ENCODE peak calls at places on chromosome 18, in five cellular contexts. One of them, this sample, is unnamed. For H3K9me3, the result is how much of the 10 kb centered on the place peaks cover.

GRCh38 chr18:31546476-31546875 is 45.2 kb upstream of the TTR start:
- DNase-seq in ovary: no peak
- DNase-seq in adrenal gland: no peak
- DNase-seq in left ventricle myocardium inferior: no peak
- DNase-seq in IMR-90: no peak
- DNase-seq in this sample: no peak

GRCh38 chr18:65990944-65991708 is 240.3 kb downstream of the CDH7 start:
- DNase-seq in left ventricle myocardium inferior: no peak
- DNase-seq in ovary: no peak
- DNase-seq in IMR-90: no peak
- DNase-seq in adrenal gland: no peak
- DNase-seq in this sample: no peak

GRCh38 chr18:58117685-58118403 is 73.8 kb downstream of the NEDD4L start:
- DNase-seq in IMR-90: peak
- DNase-seq in adrenal gland: peak
- DNase-seq in ovary: peak
- DNase-seq in left ventricle myocardium inferior: no peak
- DNase-seq in this sample: peak

GRCh38 chr18:58227361-58227930 is 183.4 kb downstream of the NEDD4L start:
- DNase-seq in left ventricle myocardium inferior: no peak
- DNase-seq in IMR-90: no peak
- DNase-seq in adrenal gland: no peak
- DNase-seq in ovary: no peak
- DNase-seq in this sample: no peak

GRCh38 chr18:79912409-79912991 is 39.0 kb downstream of the SLC66A2 start:
- DNase-seq in left ventricle myocardium inferior: no peak
- DNase-seq in IMR-90: no peak
- DNase-seq in ovary: peak
- DNase-seq in adrenal gland: no peak
- DNase-seq in this sample: no peak

GRCh38 chr18:47987456-47987735 is 56.9 kb upstream of the SMAD2 start:
- DNase-seq in adrenal gland: no peak
- DNase-seq in IMR-90: no peak
- DNase-seq in left ventricle myocardium inferior: no peak
- DNase-seq in ovary: no peak
- DNase-seq in this sample: no peak

GRCh38 chr18:48797841-48798255 is 152.9 kb downstream of the SMAD7 start:
- DNase-seq in left ventricle myocardium inferior: peak
- DNase-seq in IMR-90: no peak
- DNase-seq in adrenal gland: peak
- DNase-seq in ovary: no peak
- DNase-seq in this sample: peak

GRCh38 chr18:2826581-2826980 is 20.2 kb upstream of the EMILIN2 start:
- DNase-seq in left ventricle myocardium inferior: no peak
- DNase-seq in adrenal gland: peak
- DNase-seq in ovary: peak
- DNase-seq in IMR-90: no peak
- DNase-seq in this sample: peak

GRCh38 chr18:57744211-57744694 is 58.9 kb downstream of the ATP8B1 start:
- DNase-seq in ovary: no peak
- DNase-seq in adrenal gland: no peak
- DNase-seq in IMR-90: peak
- DNase-seq in left ventricle myocardium inferior: no peak
- DNase-seq in this sample: no peak

GRCh38 chr18:73975266-73975665 is 172.4 kb downstream of the FBXO15 start:
- DNase-seq in IMR-90: peak
- DNase-seq in left ventricle myocardium inferior: no peak
- DNase-seq in ovary: no peak
- DNase-seq in adrenal gland: no peak
- DNase-seq in this sample: peak

GRCh38 chr18:39871976-39872375 is 2083.1 kb upstream of the PIK3C3 start:
- DNase-seq in adrenal gland: no peak
- DNase-seq in left ventricle myocardium inferior: no peak
- DNase-seq in ovary: no peak
- DNase-seq in IMR-90: no peak
- DNase-seq in this sample: no peak

GRCh38 chr18:61702007-61702406 is 190.8 kb downstream of the RNF152 start:
- DNase-seq in ovary: no peak
- DNase-seq in IMR-90: peak
- DNase-seq in left ventricle myocardium inferior: no peak
- DNase-seq in adrenal gland: peak
- DNase-seq in this sample: no peak

GRCh38 chr18:52387246-52387645 is 47.2 kb downstream of the DCC start:
- DNase-seq in ovary: no peak
- DNase-seq in adrenal gland: no peak
- DNase-seq in left ventricle myocardium inferior: no peak
- DNase-seq in IMR-90: no peak
- DNase-seq in this sample: no peak

GRCh38 chr18:67199993-67200617 is 316.4 kb downstream of the DSEL start:
- DNase-seq in left ventricle myocardium inferior: no peak
- DNase-seq in ovary: no peak
- DNase-seq in adrenal gland: no peak
- DNase-seq in IMR-90: peak
- DNase-seq in this sample: no peak

GRCh38 chr18:63319383-63320040 is at the start of gene BCL2:
- DNase-seq in IMR-90: peak
- DNase-seq in left ventricle myocardium inferior: peak
- DNase-seq in adrenal gland: peak
- DNase-seq in ovary: peak
- DNase-seq in this sample: no peak

GRCh38 chr18:3923750-3924149 is 473.8 kb downstream of the TGIF1 start:
- DNase-seq in adrenal gland: no peak
- DNase-seq in left ventricle myocardium inferior: no peak
- DNase-seq in ovary: no peak
- DNase-seq in IMR-90: peak
- DNase-seq in this sample: no peak

GRCh38 chr18:78709271-78709809 is 270.3 kb upstream of the SALL3 start:
- DNase-seq in left ventricle myocardium inferior: no peak
- DNase-seq in IMR-90: no peak
- DNase-seq in ovary: no peak
- DNase-seq in adrenal gland: no peak
- DNase-seq in this sample: no peak
- H3K9me3 ChIP-seq in left ventricle myocardium inferior: under half
- H3K9me3 ChIP-seq in IMR-90: under half
- H3K9me3 ChIP-seq in ovary: under half
- H3K9me3 ChIP-seq in adrenal gland: under half
- H3K9me3 ChIP-seq in this sample: under half

DNA sequence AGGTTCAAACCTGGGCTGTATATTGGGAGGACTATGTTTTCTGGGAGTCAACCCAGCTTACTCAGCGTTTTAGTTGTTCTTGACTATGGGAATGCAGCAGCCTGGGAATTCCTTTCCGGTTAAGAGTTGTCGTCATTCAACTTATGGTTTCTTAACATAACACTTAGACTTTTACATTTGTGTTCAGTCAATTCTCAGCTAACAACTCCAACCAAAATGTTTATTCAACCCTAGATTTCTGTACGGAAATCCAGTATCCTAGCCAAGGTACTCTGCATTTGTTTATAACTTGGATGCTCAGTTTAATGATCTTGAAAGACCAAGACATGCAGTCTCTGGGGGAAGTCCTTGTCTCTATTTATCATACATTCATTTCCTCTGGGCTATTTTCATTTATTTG is 960.9 kb downstream of the CBLN2 start:
- DNase-seq in adrenal gland: no peak
- DNase-seq in ovary: no peak
- DNase-seq in IMR-90: no peak
- DNase-seq in left ventricle myocardium inferior: no peak
- DNase-seq in this sample: no peak
- H3K9me3 ChIP-seq in adrenal gland: under half
- H3K9me3 ChIP-seq in ovary: under half
- H3K9me3 ChIP-seq in IMR-90: under half
- H3K9me3 ChIP-seq in left ventricle myocardium inferior: under half
- H3K9me3 ChIP-seq in this sample: under half

GRCh38 chr18:6210349-6211173 is 204.2 kb downstream of the L3MBTL4 start:
- DNase-seq in ovary: no peak
- DNase-seq in IMR-90: no peak
- DNase-seq in left ventricle myocardium inferior: no peak
- DNase-seq in adrenal gland: no peak
- DNase-seq in this sample: no peak
- H3K9me3 ChIP-seq in ovary: under half
- H3K9me3 ChIP-seq in IMR-90: under half
- H3K9me3 ChIP-seq in left ventricle myocardium inferior: under half
- H3K9me3 ChIP-seq in adrenal gland: under half
- H3K9me3 ChIP-seq in this sample: under half

GRCh38 chr18:75107931-75108276 is 101.0 kb downstream of the PTGR3 start:
- DNase-seq in adrenal gland: no peak
- DNase-seq in left ventricle myocardium inferior: no peak
- DNase-seq in IMR-90: no peak
- DNase-seq in ovary: no peak
- DNase-seq in this sample: peak

GRCh38 chr18:75106746-75107145 is 102.2 kb downstream of the PTGR3 start:
- DNase-seq in ovary: no peak
- DNase-seq in IMR-90: no peak
- DNase-seq in adrenal gland: no peak
- DNase-seq in left ventricle myocardium inferior: no peak
- DNase-seq in this sample: no peak

GRCh38 chr18:75105551-75106254 is 103.2 kb downstream of the PTGR3 start:
- DNase-seq in IMR-90: no peak
- DNase-seq in adrenal gland: no peak
- DNase-seq in ovary: no peak
- DNase-seq in left ventricle myocardium inferior: no peak
- DNase-seq in this sample: no peak

GRCh38 chr18:75109001-75109400 is 99.9 kb downstream of the PTGR3 start:
- DNase-seq in ovary: no peak
- DNase-seq in IMR-90: no peak
- DNase-seq in left ventricle myocardium inferior: no peak
- DNase-seq in adrenal gland: no peak
- DNase-seq in this sample: no peak

GRCh38 chr18:75107196-75107930 is 101.6 kb downstream of the PTGR3 start:
- DNase-seq in adrenal gland: no peak
- DNase-seq in left ventricle myocardium inferior: no peak
- DNase-seq in ovary: no peak
- DNase-seq in IMR-90: no peak
- DNase-seq in this sample: peak
- H3K9me3 ChIP-seq in adrenal gland: under half
- H3K9me3 ChIP-seq in left ventricle myocardium inferior: under half
- H3K9me3 ChIP-seq in ovary: under half
- H3K9me3 ChIP-seq in IMR-90: under half
- H3K9me3 ChIP-seq in this sample: under half

DNA sequence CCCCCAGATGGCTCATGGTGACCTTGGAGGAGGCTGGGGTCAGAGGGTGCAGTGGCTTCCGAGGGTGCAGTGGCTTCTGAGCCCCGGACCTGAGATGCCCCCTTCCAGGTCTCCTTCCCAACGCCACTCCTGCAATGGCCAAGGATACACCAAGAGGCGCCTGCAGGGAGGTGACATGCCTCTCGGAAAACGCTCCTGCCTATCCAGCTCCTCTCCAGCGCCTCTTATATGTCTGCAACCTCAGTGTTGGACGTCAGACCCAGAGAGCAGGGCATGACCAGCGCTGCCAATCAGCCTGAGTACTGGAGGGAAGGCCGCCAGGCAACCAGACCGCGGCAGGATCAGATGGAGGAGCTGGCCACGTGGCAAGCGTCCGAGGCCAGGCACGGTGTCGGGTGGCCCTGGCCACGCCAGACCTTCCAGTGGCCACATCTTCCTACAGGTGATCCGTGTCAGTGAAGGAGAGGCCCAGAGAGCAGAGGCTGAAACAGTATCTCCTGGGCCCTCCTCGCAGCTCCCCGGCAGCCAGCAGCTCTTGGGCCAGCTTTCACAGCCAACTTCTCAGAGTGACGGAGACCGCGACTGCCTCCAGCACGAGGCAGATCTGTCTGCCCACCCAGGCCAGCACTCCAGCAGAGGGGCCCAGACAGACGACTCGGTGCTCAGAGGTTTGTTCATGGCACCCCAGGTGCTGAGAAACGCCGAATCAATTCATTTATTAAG is 199.5 kb upstream of the SALL3 start:
- DNase-seq in left ventricle myocardium inferior: no peak
- DNase-seq in IMR-90: no peak
- DNase-seq in ovary: no peak
- DNase-seq in adrenal gland: no peak
- DNase-seq in this sample: no peak
- H3K9me3 ChIP-seq in left ventricle myocardium inferior: under half
- H3K9me3 ChIP-seq in IMR-90: under half
- H3K9me3 ChIP-seq in ovary: under half
- H3K9me3 ChIP-seq in adrenal gland: under half
- H3K9me3 ChIP-seq in this sample: under half

GRCh38 chr18:8762968-8763367 is 57.6 kb downstream of the MTCL1 start:
- DNase-seq in adrenal gland: no peak
- DNase-seq in IMR-90: no peak
- DNase-seq in left ventricle myocardium inferior: no peak
- DNase-seq in ovary: no peak
- DNase-seq in this sample: no peak
- H3K9me3 ChIP-seq in adrenal gland: under half
- H3K9me3 ChIP-seq in IMR-90: under half
- H3K9me3 ChIP-seq in left ventricle myocardium inferior: under half
- H3K9me3 ChIP-seq in ovary: under half
- H3K9me3 ChIP-seq in this sample: under half

GRCh38 chr18:6650063-6650462 is 79.5 kb upstream of the ARHGAP28 start:
- DNase-seq in adrenal gland: no peak
- DNase-seq in ovary: no peak
- DNase-seq in IMR-90: no peak
- DNase-seq in left ventricle myocardium inferior: no peak
- DNase-seq in this sample: no peak
- H3K9me3 ChIP-seq in adrenal gland: under half
- H3K9me3 ChIP-seq in ovary: under half
- H3K9me3 ChIP-seq in IMR-90: under half
- H3K9me3 ChIP-seq in left ventricle myocardium inferior: under half
- H3K9me3 ChIP-seq in this sample: under half

GRCh38 chr18:78579449-78579848 is 400.2 kb upstream of the SALL3 start:
- DNase-seq in left ventricle myocardium inferior: no peak
- DNase-seq in adrenal gland: no peak
- DNase-seq in ovary: no peak
- DNase-seq in IMR-90: no peak
- DNase-seq in this sample: no peak
- H3K9me3 ChIP-seq in left ventricle myocardium inferior: under half
- H3K9me3 ChIP-seq in adrenal gland: under half
- H3K9me3 ChIP-seq in ovary: under half
- H3K9me3 ChIP-seq in IMR-90: half or more
- H3K9me3 ChIP-seq in this sample: under half

GRCh38 chr18:71038196-71038595 is 749.4 kb downstream of the SOCS6 start:
- DNase-seq in ovary: no peak
- DNase-seq in IMR-90: no peak
- DNase-seq in left ventricle myocardium inferior: no peak
- DNase-seq in adrenal gland: no peak
- DNase-seq in this sample: no peak

GRCh38 chr18:71036783-71037182 is 747.9 kb downstream of the SOCS6 start:
- DNase-seq in adrenal gland: no peak
- DNase-seq in IMR-90: peak
- DNase-seq in ovary: no peak
- DNase-seq in left ventricle myocardium inferior: no peak
- DNase-seq in this sample: no peak

GRCh38 chr18:71045331-71046065 is 756.7 kb downstream of the SOCS6 start:
- DNase-seq in IMR-90: no peak
- DNase-seq in adrenal gland: no peak
- DNase-seq in left ventricle myocardium inferior: no peak
- DNase-seq in ovary: no peak
- DNase-seq in this sample: no peak

DNA sequence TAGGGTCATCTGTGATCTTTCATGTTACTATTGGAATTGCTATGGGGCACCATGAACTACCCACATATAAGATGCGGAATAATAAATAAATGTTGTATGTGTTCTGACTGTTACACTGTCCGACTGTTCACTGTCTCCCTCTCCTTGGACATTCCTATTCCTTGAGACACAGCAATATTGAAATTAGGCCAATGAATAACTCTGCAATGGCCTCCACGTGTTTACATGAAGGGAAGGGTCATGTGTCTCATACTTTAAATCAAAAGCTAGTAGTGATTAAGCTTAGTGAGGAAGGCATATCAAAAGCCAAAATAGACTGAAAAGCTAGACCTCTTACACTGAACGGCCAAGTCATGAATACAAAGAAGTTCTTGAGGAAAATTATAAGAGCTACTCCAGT is 751.3 kb downstream of the SOCS6 start:
- DNase-seq in adrenal gland: no peak
- DNase-seq in left ventricle myocardium inferior: no peak
- DNase-seq in ovary: no peak
- DNase-seq in IMR-90: peak
- DNase-seq in this sample: no peak
- H3K9me3 ChIP-seq in adrenal gland: under half
- H3K9me3 ChIP-seq in left ventricle myocardium inferior: under half
- H3K9me3 ChIP-seq in ovary: under half
- H3K9me3 ChIP-seq in IMR-90: under half
- H3K9me3 ChIP-seq in this sample: under half